ENCODE peak calls at places on chromosomes 11 and 22, in ten cellular contexts. H is stimulated activated CD4-positive, alpha-beta T cell treated with anti-CD3 and anti-CD28 coated beads, Interleukin-2, amount 100 ng/mL, for 24 hours; Y is ELF-1; W is AG09309; L is NCI-H1105 treated with DMSO at 0.1 percent for 48 hours; B is dorsolateral prefrontal cortex; A is CD8-positive, alpha-beta memory T cell; I is psoas muscle; S is stimulated activated effector memory CD8-positive, alpha-beta T cell treated with anti-CD3 and anti-CD28 coated beads, Interleukin-12 subunit alpha, Interleukin-12 subunit beta, amount 100 ng/mL, for 72 hours; N is activated CD4-positive, alpha-beta T cell treated with anti-CD3 and anti-CD28 coated beads, Interleukin-2, amount 50 U/mL, for 24 hours. T is an unnamed sample.
A peak's percentile ranks its signal among the peaks of the same experiment; 100 is the strongest.

GRCh38 chr11:2578006-2578933 is 121.5 kb downstream of the KCNQ1OT1 start:
- DNase-seq in Y (no peak), W (no peak), N (no peak), L (no peak), B (peak; percentile 15), I (peak; percentile 53), H (no peak), S (no peak), A (no peak), T (peak; percentile 10)

GRCh38 chr22:39173050-39173706 is 20.7 kb upstream of the CBX7 start:
- DNase-seq in N (no peak), L (no peak), I (no peak), S (no peak), A (no peak), B (no peak), H (no peak), Y (no peak), W (no peak), T (no peak)

GRCh38 chr11:128365044-128365443 is 222.3 kb downstream of the ETS1 start:
- DNase-seq in L (no peak), W (peak; percentile 43), I (no peak), N (no peak), H (no peak), B (no peak), Y (no peak), S (no peak), A (no peak), T (no peak)

GRCh38 chr11:128890543-128891409 is at the start of gene KCNJ5:
- DNase-seq in S (no peak), Y (peak; percentile 53), N (no peak), I (peak; percentile 60), W (no peak), A (no peak), L (peak; percentile 80), H (peak; percentile 35), B (no peak), T (no peak)

GRCh38 chr11:124756753-124757227 is 4.7 kb upstream of the VSIG2 start:
- DNase-seq in W (no peak), Y (no peak), B (no peak), L (no peak), A (no peak), H (no peak), N (no peak), I (no peak), S (no peak), T (no peak)

GRCh38 chr11:61108847-61109585 is 6.7 kb downstream of the CD5 start:
- DNase-seq in A (no peak), H (no peak), W (no peak), L (no peak), I (no peak), B (no peak), Y (no peak), S (no peak), N (no peak), T (no peak)

GRCh38 chr11:72634472-72635095 is 39.6 kb downstream of the PDE2A start:
- DNase-seq in N (no peak), S (no peak), B (no peak), A (no peak), L (no peak), Y (no peak), W (no peak), I (no peak), H (no peak), T (no peak)

GRCh38 chr11:126450198-126450597 is 94.7 kb downstream of the ST3GAL4 start:
- DNase-seq in I (no peak), S (no peak), A (no peak), W (no peak), N (no peak), L (no peak), H (no peak), B (no peak), Y (no peak), T (no peak)

GRCh38 chr22:42969348-42969975 is 45.5 kb downstream of the PACSIN2 start:
- DNase-seq in Y (no peak), W (peak; percentile 95), H (no peak), B (no peak), N (no peak), S (no peak), I (no peak), A (no peak), L (no peak), T (no peak)

GRCh38 chr11:13262096-13262495 is 15.5 kb upstream of the BMAL1 start:
- DNase-seq in N (no peak), Y (no peak), H (no peak), A (no peak), W (no peak), B (no peak), L (no peak), S (no peak), I (no peak), T (no peak)

GRCh38 chr11:118117790-118118601 is 31.2 kb upstream of the SMIM35 start:
- DNase-seq in I (peak; percentile 42), H (no peak), Y (no peak), W (no peak), N (no peak), B (no peak), A (no peak), S (peak; percentile 12), L (no peak), T (no peak)

GRCh38 chr22:43737150-43737828 is 74.8 kb downstream of the EFCAB6 start:
- DNase-seq in L (no peak), H (no peak), N (no peak), W (no peak), S (no peak), B (no peak), A (no peak), I (no peak), Y (no peak), T (no peak)

GRCh38 chr11:133956650-133957633 is at the start of gene IGSF9B:
- DNase-seq in Y (peak; percentile 92), I (peak; percentile 92), H (peak; percentile 93), L (peak; percentile 97), A (peak; percentile 83), B (peak; percentile 74), S (peak; percentile 93), N (peak; percentile 86), W (no peak), T (peak; percentile 71)

T was measured in activated B cell treated with CpG ODN at 0.5 μM for 24 hours.